ENCODE peak calls at places on chromosome 7, in six cellular contexts. A, J, U, Q, E and H are unnamed samples.

GRCh38 chr7:22486597-22486996 is 13.4 kb downstream of the STEAP1B start:
- DNase-seq in A (no peak), J (no peak), U (no peak), Q (no peak), E (no peak), H (no peak)

GRCh38 chr7:141695803-141696289 is 6.1 kb downstream of the DENND11 start:
- DNase-seq in A (peak), J (no peak), U (no peak), Q (no peak), E (no peak), H (peak)

GRCh38 chr7:37235813-37236212 is 212.9 kb downstream of the ELMO1 start:
- DNase-seq in A (no peak), J (no peak), U (no peak), Q (no peak), E (no peak), H (no peak)

GRCh38 chr7:108294595-108294994 is 161.6 kb downstream of the NRCAM start:
- DNase-seq in A (no peak), J (no peak), U (no peak), Q (no peak), E (no peak), H (no peak)

GRCh38 chr7:98559958-98560357 is 57.1 kb upstream of the NPTX2 start:
- DNase-seq in A (no peak), J (no peak), U (no peak), Q (no peak), E (no peak), H (no peak)

GRCh38 chr7:132464740-132465139 is 111.5 kb downstream of the PLXNA4 start:
- DNase-seq in A (no peak), J (no peak), U (no peak), Q (peak), E (no peak), H (no peak)

GRCh38 chr7:111029574-111030357 is 61.2 kb upstream of the LRRN3 start:
- DNase-seq in A (no peak), J (no peak), U (peak), Q (peak), E (no peak), H (peak)

GRCh38 chr7:139915301-139915863 is 86.3 kb downstream of the TBXAS1 start:
- DNase-seq in A (no peak), J (no peak), U (peak), Q (peak), E (no peak), H (peak)

GRCh38 chr7:123190109-123190831 is 9.5 kb downstream of the SLC13A1 start:
- DNase-seq in A (no peak), J (no peak), U (no peak), Q (no peak), E (no peak), H (no peak)

GRCh38 chr7:47383064-47383463 is 198.8 kb downstream of the TNS3 start:
- DNase-seq in A (no peak), J (no peak), U (no peak), Q (peak), E (peak), H (no peak)

GRCh38 chr7:155038335-155038734 is 31.8 kb upstream of the HTR5A start:
- DNase-seq in A (no peak), J (no peak), U (no peak), Q (no peak), E (no peak), H (no peak)

GRCh38 chr7:155027879-155028278 is 25.0 kb upstream of the PAXIP1 start:
- DNase-seq in A (no peak), J (no peak), U (no peak), Q (no peak), E (no peak), H (no peak)

GRCh38 chr7:155032978-155033377 is 30.1 kb upstream of the PAXIP1 start:
- DNase-seq in A (no peak), J (no peak), U (no peak), Q (no peak), E (no peak), H (no peak)
- TF ChIP-seq CTCF in A (no peak), J (no peak), U (no peak), Q (no peak), E (no peak), H (no peak)

DNA sequence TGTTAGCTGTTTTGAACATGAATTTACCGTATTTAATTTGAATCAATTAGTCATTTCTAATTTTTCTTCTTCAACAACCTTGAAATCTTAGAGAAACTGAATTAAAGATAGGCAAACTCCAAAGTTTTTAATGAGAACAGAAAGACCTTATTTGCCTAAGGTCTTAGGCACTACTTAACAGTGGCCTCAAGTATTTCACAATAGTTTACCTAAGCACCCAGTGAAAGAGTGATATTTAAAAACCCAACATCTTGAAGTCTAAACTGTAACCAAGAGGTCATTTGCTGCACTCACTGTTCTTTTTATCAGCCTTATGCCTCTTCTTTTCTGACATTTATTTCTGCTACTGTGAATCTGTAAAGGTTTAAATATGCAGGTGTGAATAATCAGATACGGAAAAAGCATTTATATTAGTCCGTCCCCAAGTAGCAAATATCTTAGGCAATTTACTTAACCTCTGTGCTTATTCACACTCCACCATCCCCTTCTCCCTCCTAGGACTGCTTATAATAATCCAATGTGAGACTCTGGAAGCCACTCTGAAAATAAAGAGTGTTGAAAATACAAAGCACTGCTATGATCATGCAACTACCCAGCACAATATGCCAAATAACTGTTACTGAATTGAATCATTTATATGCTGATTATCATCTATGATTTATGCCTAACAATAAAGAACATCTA is 105.7 kb downstream of the ELAPOR2 start:
- DNase-seq in A (no peak), J (no peak), U (no peak), Q (no peak), E (no peak), H (no peak)
- TF ChIP-seq CTCF in A (no peak), J (no peak), U (no peak), Q (no peak), E (no peak), H (no peak)

GRCh38 chr7:116582164-116582732 is 57.4 kb downstream of the CAV1 start:
- DNase-seq in A (no peak), J (no peak), U (peak), Q (peak), E (no peak), H (no peak)
- TF ChIP-seq CTCF in A (no peak), J (no peak), U (peak), Q (peak), E (no peak), H (peak)

DNA sequence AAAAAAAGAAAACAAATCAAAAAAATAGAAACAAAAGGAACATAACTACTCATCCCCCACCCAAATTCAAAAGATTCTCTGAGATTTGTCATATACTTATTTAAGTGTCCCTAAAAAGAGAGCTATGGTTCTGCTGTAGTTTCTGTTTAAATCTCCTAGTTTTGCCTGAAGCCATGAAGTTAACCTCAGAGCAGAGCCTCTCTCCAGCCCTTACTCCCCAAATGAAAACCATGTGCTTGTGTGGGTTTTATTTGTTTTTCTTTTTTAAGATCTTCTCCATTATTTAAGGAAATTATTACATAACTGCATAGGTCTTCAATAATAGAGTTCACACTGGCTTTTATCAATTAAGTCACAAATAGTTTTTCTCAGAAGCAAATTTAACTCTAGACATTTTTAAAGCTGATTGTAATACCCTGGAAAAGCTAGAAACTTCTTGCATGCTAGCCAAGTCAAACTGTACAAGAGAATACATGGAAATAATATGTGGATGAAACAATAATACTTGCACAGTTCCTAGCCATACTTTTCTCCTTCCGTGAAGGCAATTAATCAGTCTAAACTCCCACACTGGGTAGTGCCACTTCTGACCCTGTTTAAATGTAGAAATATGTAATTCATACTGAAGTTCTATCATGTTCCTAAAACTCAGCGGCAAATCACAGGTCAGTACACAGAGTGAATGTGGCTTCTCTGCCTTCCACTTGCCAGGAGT is 579.7 kb downstream of the SUGCT start:
- DNase-seq in A (no peak), J (no peak), U (no peak), Q (peak), E (no peak), H (no peak)
- TF ChIP-seq CTCF in A (no peak), J (no peak), U (no peak), Q (no peak), E (no peak), H (no peak)

DNA sequence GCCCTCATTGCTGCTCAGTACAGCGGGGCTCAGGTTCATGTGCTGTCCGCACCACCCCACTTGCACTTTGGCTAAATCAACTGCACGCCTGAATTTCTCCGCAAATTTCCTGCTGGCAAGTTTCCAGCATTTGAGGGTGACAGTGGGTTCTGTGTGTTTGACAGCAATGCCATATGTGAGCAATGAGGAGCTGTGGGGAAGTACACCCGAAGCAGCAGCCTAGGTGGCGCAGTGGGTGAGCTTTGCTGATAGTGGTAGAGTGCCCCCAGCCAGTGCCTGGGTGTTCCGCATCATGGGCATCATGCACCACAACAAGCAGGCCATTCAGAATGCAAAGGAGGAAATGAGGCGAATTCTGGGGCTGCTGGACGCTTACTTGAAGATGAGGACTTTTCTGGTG is 103.9 kb upstream of the POT1 start:
- DNase-seq in A (no peak), J (no peak), U (no peak), Q (no peak), E (no peak), H (no peak)
- TF ChIP-seq CTCF in A (no peak), J (no peak), U (no peak), Q (no peak), E (no peak), H (no peak)

GRCh38 chr7:521221-522070 is 1.8 kb upstream of the PDGFA start:
- DNase-seq in A (peak), J (no peak), U (no peak), Q (peak), E (peak), H (no peak)

GRCh38 chr7:519429-519973 is at the start of gene PDGFA:
- DNase-seq in A (no peak), J (no peak), U (peak), Q (peak), E (no peak), H (peak)

GRCh38 chr7:519974-520458 is 370 bp upstream of the PDGFA start:
- DNase-seq in A (peak), J (no peak), U (peak), Q (peak), E (peak), H (peak)

GRCh38 chr7:522071-522937 is 2.7 kb upstream of the PDGFA start:
- DNase-seq in A (no peak), J (no peak), U (peak), Q (peak), E (no peak), H (peak)

GRCh38 chr7:520503-521161 is 986 bp upstream of the PDGFA start:
- DNase-seq in A (no peak), J (no peak), U (no peak), Q (no peak), E (peak), H (no peak)
- TF ChIP-seq CTCF in A (peak), J (no peak), U (peak), Q (no peak), E (no peak), H (peak)

DNA sequence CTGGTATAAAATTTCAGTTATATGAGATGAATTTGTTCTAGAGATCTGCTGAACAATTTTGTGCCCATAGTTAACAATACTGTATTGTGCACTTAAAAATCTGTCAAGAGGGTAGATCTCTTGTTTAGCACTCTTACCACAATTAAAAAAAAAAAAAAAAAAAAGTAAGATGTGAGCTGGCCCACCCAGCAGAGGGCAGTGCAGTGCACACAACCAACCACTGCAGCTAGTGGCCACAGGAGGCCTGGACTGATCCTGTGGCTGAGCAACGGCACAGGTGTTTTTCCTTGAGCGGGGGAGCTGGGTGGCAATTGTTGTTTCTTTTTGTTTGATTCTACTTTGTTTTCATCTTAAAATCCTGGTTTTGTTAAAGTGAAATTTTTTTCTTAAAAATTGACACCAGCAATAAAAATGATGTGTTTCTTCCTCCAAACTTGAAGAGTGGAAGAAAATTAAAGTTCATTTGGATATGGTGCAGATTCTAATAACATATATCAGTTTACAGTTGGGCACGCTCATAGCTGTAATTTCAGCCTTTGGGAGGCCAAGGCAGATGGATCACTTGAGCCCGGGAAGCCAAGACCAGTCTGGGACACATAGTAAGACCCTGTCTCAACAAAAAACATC is 171.1 kb upstream of the TBX20 start:
- DNase-seq in A (peak), J (peak), U (peak), Q (peak), E (no peak), H (peak)
- TF ChIP-seq CTCF in A (peak), J (peak), U (peak), Q (peak), E (peak), H (peak)

GRCh38 chr7:143882020-143882610 is 19.9 kb downstream of the TCAF1 start:
- DNase-seq in A (no peak), J (no peak), U (peak), Q (peak), E (peak), H (no peak)

GRCh38 chr7:143877076-143877475 is 24.9 kb downstream of the TCAF1 start:
- DNase-seq in A (no peak), J (no peak), U (no peak), Q (no peak), E (no peak), H (no peak)

GRCh38 chr7:143882611-143883078 is 19.3 kb downstream of the TCAF1 start:
- DNase-seq in A (peak), J (no peak), U (peak), Q (peak), E (peak), H (peak)

GRCh38 chr7:143876218-143876617 is 25.8 kb downstream of the TCAF1 start:
- DNase-seq in A (no peak), J (no peak), U (no peak), Q (no peak), E (no peak), H (no peak)

GRCh38 chr7:143878884-143879283 is 23.1 kb downstream of the TCAF1 start:
- DNase-seq in A (no peak), J (no peak), U (no peak), Q (no peak), E (no peak), H (no peak)
- TF ChIP-seq CTCF in A (no peak), J (no peak), U (peak), Q (no peak), E (no peak), H (no peak)

GRCh38 chr7:33459340-33459751 is 330.0 kb downstream of the BBS9 start:
- DNase-seq in A (no peak), J (no peak), U (peak), Q (peak), E (no peak), H (peak)
- TF ChIP-seq CTCF in A (peak), J (no peak), U (peak), Q (peak), E (peak), H (peak)

DNA sequence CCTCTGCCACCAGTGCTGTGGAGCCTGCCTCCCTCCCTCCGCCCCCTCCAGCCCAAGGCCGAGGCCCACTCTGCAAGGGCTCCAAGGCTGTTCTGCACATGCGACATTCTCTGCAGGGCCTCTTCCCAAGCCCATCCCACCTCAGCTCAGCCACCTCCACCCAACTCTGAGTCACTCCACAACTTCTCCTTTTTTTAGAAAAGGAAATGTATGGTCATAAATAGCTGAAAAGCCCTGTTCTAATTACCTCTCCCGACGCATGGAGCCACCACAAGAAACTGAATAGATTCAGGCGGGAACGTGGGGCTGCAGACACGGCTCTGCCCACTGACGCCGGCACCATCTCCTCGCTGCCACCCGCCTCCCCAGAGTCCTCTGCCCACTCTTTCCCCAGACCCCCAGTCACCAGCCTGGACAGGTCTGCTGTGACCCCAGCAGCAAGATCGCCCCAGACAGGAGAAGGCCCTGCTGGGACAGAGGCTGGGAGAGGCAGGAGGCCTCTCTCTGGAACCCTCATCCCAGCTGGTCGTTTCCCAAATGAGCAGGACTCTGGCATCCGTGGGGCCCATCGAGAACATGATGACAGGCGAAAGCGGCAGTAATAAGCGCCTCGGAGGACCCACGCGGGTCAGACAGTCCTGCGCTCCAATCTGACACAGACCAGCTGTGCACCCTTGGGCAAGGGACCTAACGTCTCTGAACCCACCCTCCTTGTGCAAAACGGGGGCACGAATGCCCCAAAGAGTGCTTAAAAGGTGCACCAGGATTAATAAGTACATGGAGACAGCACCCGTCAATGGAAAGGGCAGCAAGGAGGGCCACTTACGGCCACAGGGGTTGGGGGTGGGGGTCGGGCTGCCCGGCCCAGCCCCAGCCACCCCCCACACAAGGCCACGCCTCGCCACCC is 213.7 kb downstream of the MAD1L1 start:
- DNase-seq in A (peak), J (no peak), U (peak), Q (peak), E (peak), H (peak)
- TF ChIP-seq CTCF in A (no peak), J (no peak), U (no peak), Q (no peak), E (no peak), H (no peak)